ENCODE peak calls at places on chromosomes 12 and 14, in ten cellular contexts. J, V, S, W, B, H, I, N, L and Q are unnamed samples.

GRCh38 chr14:68694516-68695235 is 98.2 kb downstream of the ZFP36L1 start:
- DNase-seq in J (no peak), V (no peak), S (peak), W (no peak), B (no peak), H (no peak), I (peak), N (no peak), L (no peak), Q (no peak)

GRCh38 chr14:75832621-75833297 is 149.0 kb downstream of the TGFB3 start:
- DNase-seq in J (peak), V (no peak), S (peak), W (peak), B (no peak), H (no peak), I (peak), N (no peak), L (peak), Q (no peak)

GRCh38 chr12:48997719-48998496 is 1.3 kb downstream of the DDN start:
- DNase-seq in J (no peak), V (no peak), S (no peak), W (no peak), B (no peak), H (no peak), I (no peak), N (peak), L (peak), Q (no peak)

GRCh38 chr12:48875944-48876520 is 10.4 kb upstream of the RND1 start:
- DNase-seq in J (no peak), V (no peak), S (no peak), W (no peak), B (no peak), H (no peak), I (no peak), N (no peak), L (no peak), Q (no peak)

GRCh38 chr12:114903394-114903748 is 219.4 kb upstream of the TBX3 start:
- DNase-seq in J (no peak), V (no peak), S (no peak), W (peak), B (no peak), H (no peak), I (peak), N (no peak), L (no peak), Q (no peak)

GRCh38 chr12:49055978-49056754 is 4.4 kb downstream of the KMT2D start:
- DNase-seq in J (peak), V (peak), S (peak), W (peak), B (no peak), H (peak), I (peak), N (no peak), L (peak), Q (peak)

GRCh38 chr12:90854136-90854689 is 100.8 kb downstream of the CCER1 start:
- DNase-seq in J (peak), V (no peak), S (peak), W (peak), B (no peak), H (no peak), I (peak), N (no peak), L (no peak), Q (peak)

GRCh38 chr12:3747976-3748619 is 4.8 kb downstream of the CRACR2A start:
- DNase-seq in J (no peak), V (no peak), S (no peak), W (no peak), B (no peak), H (no peak), I (no peak), N (no peak), L (no peak), Q (no peak)

GRCh38 chr12:45379261-45379660 is 163.4 kb downstream of the ANO6 start:
- DNase-seq in J (peak), V (no peak), S (peak), W (peak), B (no peak), H (no peak), I (peak), N (no peak), L (no peak), Q (no peak)

GRCh38 chr14:106790189-106791036 is 1264.0 kb downstream of the TMEM121 start:
- DNase-seq in J (no peak), V (no peak), S (no peak), W (no peak), B (peak), H (peak), I (no peak), N (peak), L (peak), Q (no peak)

GRCh38 chr14:99391671-99392070 is 89.0 kb downstream of the SETD3 start:
- DNase-seq in J (no peak), V (no peak), S (peak), W (peak), B (no peak), H (no peak), I (peak), N (no peak), L (no peak), Q (no peak)

GRCh38 chr14:65301862-65302539 is 110.5 kb upstream of the FUT8 start:
- DNase-seq in J (no peak), V (no peak), S (no peak), W (no peak), B (no peak), H (no peak), I (no peak), N (no peak), L (peak), Q (no peak)

GRCh38 chr14:53187921-53188463 is 34.9 kb upstream of the DDHD1 start:
- DNase-seq in J (peak), V (no peak), S (no peak), W (no peak), B (no peak), H (no peak), I (no peak), N (no peak), L (no peak), Q (no peak)

GRCh38 chr12:111285191-111285590 is 83.7 kb downstream of the PHETA1 start:
- DNase-seq in J (no peak), V (no peak), S (no peak), W (no peak), B (no peak), H (no peak), I (no peak), N (no peak), L (no peak), Q (no peak)

GRCh38 chr12:121980211-121980891 is 41.3 kb upstream of the BCL7A start:
- DNase-seq in J (no peak), V (no peak), S (peak), W (no peak), B (no peak), H (no peak), I (no peak), N (no peak), L (no peak), Q (no peak)

GRCh38 chr12:19614601-19615442 is 175.5 kb downstream of the AEBP2 start:
- DNase-seq in J (peak), V (no peak), S (no peak), W (no peak), B (no peak), H (no peak), I (no peak), N (no peak), L (no peak), Q (no peak)

GRCh38 chr12:14207946-14208612 is 157.4 kb upstream of the ATF7IP start:
- DNase-seq in J (peak), V (no peak), S (no peak), W (no peak), B (no peak), H (no peak), I (no peak), N (no peak), L (peak), Q (no peak)

GRCh38 chr14:106530423-106531107 is 1004.2 kb downstream of the TMEM121 start:
- DNase-seq in J (no peak), V (no peak), S (no peak), W (no peak), B (no peak), H (no peak), I (no peak), N (no peak), L (no peak), Q (no peak)

GRCh38 chr12:94174576-94174975 is 26.2 kb downstream of the PLXNC1 start:
- DNase-seq in J (no peak), V (no peak), S (no peak), W (no peak), B (no peak), H (peak), I (no peak), N (no peak), L (no peak), Q (no peak)

GRCh38 chr14:68522510-68523325 is 270.1 kb downstream of the ZFP36L1 start:
- DNase-seq in J (no peak), V (no peak), S (peak), W (no peak), B (no peak), H (no peak), I (peak), N (no peak), L (no peak), Q (peak)

GRCh38 chr12:124497658-124498057 is 69.8 kb downstream of the NCOR2 start:
- DNase-seq in J (peak), V (no peak), S (peak), W (peak), B (no peak), H (peak), I (peak), N (peak), L (no peak), Q (no peak)

GRCh38 chr12:124500232-124501079 is 67.0 kb downstream of the NCOR2 start:
- DNase-seq in J (peak), V (no peak), S (peak), W (peak), B (no peak), H (no peak), I (no peak), N (no peak), L (no peak), Q (no peak)

GRCh38 chr12:124498178-124498869 is 69.1 kb downstream of the NCOR2 start:
- DNase-seq in J (no peak), V (no peak), S (peak), W (no peak), B (no peak), H (no peak), I (peak), N (no peak), L (no peak), Q (no peak)

GRCh38 chr12:124499873-124500231 is 67.6 kb downstream of the NCOR2 start:
- DNase-seq in J (no peak), V (no peak), S (no peak), W (no peak), B (no peak), H (no peak), I (no peak), N (no peak), L (no peak), Q (no peak)

DNA sequence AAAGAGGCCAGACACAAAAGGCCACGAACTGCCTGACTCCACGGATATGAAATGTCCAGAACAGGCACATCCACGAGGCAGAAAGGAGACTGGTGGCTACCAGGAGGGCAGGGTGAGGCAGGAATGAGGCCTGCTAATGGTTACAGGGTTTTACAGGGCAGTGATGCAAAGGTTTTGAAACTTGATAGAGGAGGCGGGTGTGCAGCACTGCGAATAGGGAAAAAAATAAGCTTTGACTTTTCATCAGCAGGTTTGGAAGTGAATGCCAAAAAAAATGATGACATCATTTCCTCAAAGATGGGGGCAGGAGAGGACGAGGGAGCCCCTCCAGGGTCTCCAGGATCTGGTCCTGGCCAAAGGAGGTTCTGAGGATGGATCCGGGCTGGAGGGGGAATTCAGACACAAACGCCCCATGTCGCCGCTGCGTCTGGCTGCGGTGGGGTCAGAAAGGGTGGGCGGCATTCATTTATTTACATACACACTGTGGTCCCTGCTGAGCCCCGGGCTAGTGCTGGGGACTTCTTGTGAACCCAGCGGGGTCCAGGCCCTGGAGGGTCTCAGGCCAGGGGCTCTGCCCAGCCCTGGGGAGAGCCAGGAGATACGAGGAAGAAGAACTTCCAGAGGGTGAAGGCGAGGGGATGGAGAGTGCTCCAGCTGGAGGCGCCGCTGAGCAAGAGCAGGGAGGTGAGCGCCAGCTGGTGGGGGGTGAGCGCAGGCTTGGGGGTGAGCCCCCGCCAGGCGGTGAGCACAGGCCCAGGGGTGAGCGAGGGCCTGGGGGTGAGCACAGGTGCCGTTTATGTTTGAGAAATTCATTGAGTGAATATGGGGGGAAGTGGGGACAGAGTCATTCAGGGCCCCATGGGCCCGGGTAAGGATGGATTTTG is 68.3 kb downstream of the NCOR2 start:
- DNase-seq in J (no peak), V (no peak), S (peak), W (no peak), B (no peak), H (no peak), I (peak), N (no peak), L (no peak), Q (no peak)
- TF ChIP-seq CTCF in J (no peak), V (no peak), S (peak), W (peak), B (no peak), H (no peak), I (no peak), N (no peak), L (no peak), Q (no peak)

GRCh38 chr12:112969547-112970306 is 8.6 kb upstream of the OAS2 start:
- DNase-seq in J (no peak), V (no peak), S (no peak), W (no peak), B (no peak), H (no peak), I (no peak), N (no peak), L (no peak), Q (no peak)
- TF ChIP-seq CTCF in J (no peak), V (no peak), S (no peak), W (no peak), B (no peak), H (no peak), I (no peak), N (no peak), L (no peak), Q (no peak)

GRCh38 chr14:44613061-44613712 is 106.1 kb upstream of the FSCB start:
- DNase-seq in J (no peak), V (no peak), S (no peak), W (no peak), B (no peak), H (no peak), I (no peak), N (no peak), L (no peak), Q (no peak)
- TF ChIP-seq CTCF in J (no peak), V (no peak), S (no peak), W (no peak), B (no peak), H (no peak), I (no peak), N (no peak), L (no peak), Q (no peak)

DNA sequence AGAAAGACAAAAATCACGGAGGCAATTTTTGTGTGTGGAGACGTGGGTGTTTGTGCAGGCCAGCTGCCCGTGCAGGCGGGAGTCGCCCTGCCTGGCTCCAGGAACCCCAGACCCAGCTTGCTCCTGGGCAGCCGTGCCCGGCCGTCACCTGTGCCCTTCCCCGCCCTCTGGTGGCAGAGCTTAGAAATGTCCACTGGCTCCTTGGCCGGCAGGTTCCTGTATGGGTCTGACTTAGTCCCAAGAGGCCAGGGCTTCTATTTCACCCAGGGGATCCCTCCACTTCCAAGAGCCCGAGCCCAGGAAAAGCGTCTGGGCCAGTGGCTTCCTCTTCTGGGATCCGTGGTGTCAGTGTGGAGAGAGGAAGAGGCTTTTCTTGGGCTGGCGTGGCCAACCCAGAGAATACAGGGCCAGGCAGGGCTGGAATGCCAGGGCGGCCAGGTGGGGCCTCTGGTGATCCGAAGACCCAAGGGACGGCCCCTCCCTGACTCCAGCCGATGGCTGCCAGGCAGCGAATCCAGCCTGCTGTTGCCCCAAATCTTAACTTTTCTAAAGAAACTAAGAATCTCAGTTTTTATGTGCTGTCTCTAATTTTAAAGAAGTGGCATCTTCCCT is 120.9 kb downstream of the TMEM132C start:
- DNase-seq in J (no peak), V (no peak), S (no peak), W (no peak), B (no peak), H (no peak), I (no peak), N (peak), L (peak), Q (no peak)
- TF ChIP-seq CTCF in J (no peak), V (no peak), S (no peak), W (peak), B (no peak), H (peak), I (no peak), N (peak), L (no peak), Q (no peak)

DNA sequence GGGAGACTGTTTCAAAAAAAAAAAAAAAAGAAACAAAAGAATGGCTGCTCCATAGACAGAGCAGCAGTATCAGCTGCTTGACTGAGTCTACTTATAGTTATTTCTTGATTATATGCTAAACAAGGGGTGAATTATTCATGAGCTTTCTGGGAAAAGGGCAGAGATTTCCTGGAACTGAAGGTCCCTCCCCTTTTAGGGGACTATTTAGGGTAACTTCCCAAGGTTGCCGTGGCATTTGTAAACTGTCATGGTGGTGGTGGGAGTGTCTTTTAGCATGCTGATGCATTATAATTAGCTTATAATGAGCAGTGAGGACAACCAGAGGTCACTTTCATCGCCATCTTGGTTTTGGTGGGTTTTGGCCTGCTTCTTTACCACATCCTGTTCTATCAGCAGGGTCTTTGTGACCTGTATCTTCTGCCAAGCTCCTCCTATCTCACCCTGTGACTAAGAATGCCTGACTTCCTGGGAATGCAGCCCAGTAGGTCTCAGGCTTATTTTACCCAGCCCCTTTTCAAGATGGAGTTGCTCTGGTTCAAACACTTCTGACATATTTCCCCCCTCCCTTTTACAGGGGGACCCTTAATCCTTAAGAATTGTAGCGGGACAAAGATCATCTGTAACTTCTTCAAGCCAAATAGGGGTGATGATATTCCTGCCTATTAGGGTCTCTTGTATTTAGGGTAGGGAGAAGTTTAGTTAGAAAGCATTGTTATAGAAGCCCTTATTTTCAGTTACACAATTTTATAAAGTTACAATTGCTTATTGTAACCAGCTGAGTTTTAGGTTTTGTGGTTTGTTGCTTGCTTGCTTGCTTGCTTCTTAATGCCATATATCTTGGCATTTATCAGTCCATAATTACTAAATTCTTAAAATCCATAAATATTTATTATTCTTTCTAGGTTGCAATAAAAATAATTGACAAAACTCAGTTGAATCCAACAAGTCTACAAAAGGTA is 42.5 kb downstream of the MARK3 start:
- DNase-seq in J (peak), V (no peak), S (peak), W (peak), B (no peak), H (no peak), I (peak), N (no peak), L (no peak), Q (no peak)
- TF ChIP-seq CTCF in J (no peak), V (no peak), S (no peak), W (no peak), B (no peak), H (no peak), I (no peak), N (no peak), L (no peak), Q (no peak)

GRCh38 chr14:94574336-94574735 is 6.9 kb upstream of the SERPINA5 start:
- DNase-seq in J (no peak), V (no peak), S (no peak), W (no peak), B (no peak), H (no peak), I (no peak), N (no peak), L (no peak), Q (no peak)

GRCh38 chr14:94573706-94574105 is 7.5 kb upstream of the SERPINA5 start:
- DNase-seq in J (no peak), V (no peak), S (no peak), W (no peak), B (no peak), H (no peak), I (no peak), N (no peak), L (no peak), Q (no peak)

GRCh38 chr14:94572637-94573303 is 8.5 kb upstream of the SERPINA5 start:
- DNase-seq in J (no peak), V (no peak), S (no peak), W (no peak), B (no peak), H (no peak), I (no peak), N (no peak), L (no peak), Q (no peak)

GRCh38 chr14:94578712-94579111 is 2.5 kb upstream of the SERPINA5 start:
- DNase-seq in J (no peak), V (no peak), S (no peak), W (no peak), B (no peak), H (no peak), I (no peak), N (no peak), L (no peak), Q (no peak)

DNA sequence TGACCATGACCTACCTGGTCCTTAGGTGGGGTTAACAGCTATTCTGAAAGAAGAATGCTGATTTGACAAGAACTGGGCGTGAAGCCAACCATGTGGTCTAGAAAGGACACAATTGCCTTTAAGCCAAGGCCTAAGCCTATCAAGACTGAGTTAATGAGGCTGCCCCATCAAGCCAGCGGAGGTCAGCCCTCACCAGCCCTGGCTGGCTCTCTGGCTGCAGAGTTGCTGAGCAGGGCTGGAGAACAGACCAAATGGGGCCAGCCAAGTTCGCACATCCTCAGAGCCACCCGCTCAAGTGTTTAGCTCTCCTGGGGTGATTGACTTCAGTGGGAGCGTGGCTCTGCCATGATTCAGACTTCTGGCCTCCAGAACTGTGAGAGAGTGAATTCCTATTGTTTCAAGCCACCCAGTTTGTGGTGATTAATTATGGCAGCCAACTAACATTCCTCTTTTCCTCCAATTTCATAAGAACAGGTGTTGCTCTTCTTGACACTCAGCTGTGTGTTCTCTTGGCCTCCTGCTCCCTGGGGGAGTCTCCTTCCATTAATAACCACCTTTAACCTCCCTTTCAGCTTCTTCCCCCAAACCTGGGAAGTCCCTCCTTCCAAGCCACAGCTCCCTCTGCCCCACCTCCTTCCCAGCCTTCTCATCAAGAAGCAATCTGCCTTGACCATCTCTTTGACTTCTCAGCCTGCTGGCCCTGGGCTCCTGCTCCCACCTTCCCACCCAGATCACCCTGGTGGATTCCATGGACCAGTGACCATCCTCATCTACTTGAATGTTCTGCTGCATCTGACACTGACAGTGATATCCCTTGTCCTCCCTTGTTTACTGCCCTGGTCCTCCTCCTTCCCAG is 5.3 kb upstream of the SERPINA5 start:
- DNase-seq in J (no peak), V (no peak), S (peak), W (no peak), B (no peak), H (no peak), I (no peak), N (no peak), L (peak), Q (no peak)
- TF ChIP-seq CTCF in J (no peak), V (no peak), S (no peak), W (no peak), B (no peak), H (no peak), I (no peak), N (no peak), L (no peak), Q (no peak)